ENCODE peak calls at places on chromosomes 5 and 9, in seven cellular contexts. W is CD8-positive, alpha-beta T cell; F is left ventricle myocardium superior; U is H9; C is B cell; D is Peyer's patch; I is A673. S is an unnamed sample.

GRCh38 chr9:76926324-76926731 is 20.4 kb upstream of the PRUNE2 start:
- DNase-seq in W (no peak), F (no peak), U (no peak), C (no peak), D (no peak), I (no peak), S (no peak)

GRCh38 chr5:598564-598890 is 13.6 kb upstream of the CEP72 start:
- DNase-seq in W (no peak), F (no peak), U (no peak), C (no peak), D (no peak), I (no peak), S (no peak)

GRCh38 chr5:157476699-157477408 is 16.8 kb downstream of the NIPAL4 start:
- DNase-seq in W (no peak), F (no peak), U (peak; percentile 53), C (peak; percentile 50), D (no peak), I (peak; percentile 72), S (peak; percentile 82)

GRCh38 chr5:102611312-102611711 is 112.5 kb upstream of the SLCO6A1 start:
- DNase-seq in W (no peak), F (no peak), U (no peak), C (no peak), D (no peak), I (peak; percentile 35), S (no peak)

GRCh38 chr5:126138475-126139005 is 284.7 kb upstream of the GRAMD2B start:
- DNase-seq in W (no peak), F (no peak), U (no peak), C (no peak), D (no peak), I (peak; percentile 4), S (peak; percentile 20)

GRCh38 chr9:38235244-38235643 is 157.3 kb upstream of the ALDH1B1 start:
- DNase-seq in W (no peak), F (no peak), U (no peak), C (no peak), D (no peak), I (no peak), S (no peak)

GRCh38 chr5:157278319-157279037 is 12.6 kb downstream of the CYFIP2 start:
- DNase-seq in W (no peak), F (no peak), U (no peak), C (no peak), D (no peak), I (no peak), S (no peak)

GRCh38 chr9:124774131-124774978 is 2.6 kb upstream of the OLFML2A start:
- DNase-seq in W (peak; percentile 77), F (peak; percentile 90), U (peak; percentile 88), C (peak; percentile 86), D (peak; percentile 82), I (peak; percentile 84), S (peak; percentile 77)

GRCh38 chr5:31864015-31864414 is 225.1 kb downstream of the PDZD2 start:
- DNase-seq in W (no peak), F (no peak), U (no peak), C (no peak), D (no peak), I (no peak), S (no peak)

GRCh38 chr5:168136340-168136739 is 155.1 kb upstream of the WWC1 start:
- DNase-seq in W (no peak), F (no peak), U (no peak), C (no peak), D (no peak), I (no peak), S (no peak)

S was measured in iPS-NIHi11.